ENCODE peak calls at places on chromosomes 5 and 9, in four cellular contexts. H, K, J and O are unnamed samples.

GRCh38 chr5:180636403-180637075 is 12.9 kb downstream of the FLT4 start:
- DNase-seq in H (no peak), K (no peak), J (no peak), O (no peak)

GRCh38 chr5:7518947-7519560 is 123.1 kb downstream of the ADCY2 start:
- DNase-seq in H (no peak), K (no peak), J (no peak), O (peak)

GRCh38 chr9:6565312-6565711 is 80.2 kb downstream of the GLDC start:
- DNase-seq in H (no peak), K (no peak), J (no peak), O (no peak)

GRCh38 chr5:72071906-72072305 is 35.4 kb upstream of the MAP1B start:
- DNase-seq in H (no peak), K (no peak), J (no peak), O (no peak)

GRCh38 chr5:29380029-29380428 is 1813.5 kb upstream of the CDH6 start:
- DNase-seq in H (no peak), K (no peak), J (no peak), O (no peak)

GRCh38 chr9:34197756-34198711 is 19.2 kb downstream of the UBAP1 start:
- DNase-seq in H (no peak), K (no peak), J (no peak), O (no peak)

GRCh38 chr9:71975833-71976232 is 64.4 kb downstream of the C9orf85 start:
- DNase-seq in H (no peak), K (no peak), J (no peak), O (no peak)

GRCh38 chr5:56987171-56987570 is 35.2 kb upstream of the MIER3 start:
- DNase-seq in H (no peak), K (no peak), J (no peak), O (no peak)

GRCh38 chr5:164000241-164000640 is 494.8 kb downstream of the MAT2B start:
- DNase-seq in H (no peak), K (no peak), J (no peak), O (no peak)

GRCh38 chr5:59317023-59317771 is 576.3 kb downstream of the PDE4D start:
- DNase-seq in H (no peak), K (no peak), J (no peak), O (no peak)

GRCh38 chr5:56620903-56621680 is 194.3 kb upstream of the MAP3K1 start:
- DNase-seq in H (no peak), K (no peak), J (no peak), O (no peak)

GRCh38 chr9:120890415-120891254 is 13.6 kb upstream of the PHF19 start:
- DNase-seq in H (no peak), K (no peak), J (no peak), O (no peak)

GRCh38 chr9:113355197-113355596 is 5.9 kb downstream of the BSPRY start:
- DNase-seq in H (no peak), K (no peak), J (no peak), O (no peak)

GRCh38 chr9:89878003-89878411 is 273.2 kb downstream of the GADD45G start:
- DNase-seq in H (no peak), K (no peak), J (no peak), O (peak)

GRCh38 chr5:171783051-171783450 is 2.6 kb upstream of the SMIM23 start:
- DNase-seq in H (no peak), K (no peak), J (no peak), O (no peak)

GRCh38 chr5:160438316-160439204 is 16.9 kb downstream of the PTTG1 start:
- DNase-seq in H (peak), K (peak), J (peak), O (peak)

GRCh38 chr5:5398046-5398445 is 24.4 kb upstream of the ICE1 start:
- DNase-seq in H (no peak), K (no peak), J (no peak), O (no peak)

GRCh38 chr5:65946198-65946745 is 19.9 kb downstream of the ERBIN start:
- DNase-seq in H (no peak), K (no peak), J (no peak), O (no peak)

GRCh38 chr9:97411440-97411788 is 482 bp upstream of the TDRD7 start:
- DNase-seq in H (no peak), K (no peak), J (no peak), O (no peak)

GRCh38 chr9:89993678-89994630 is 389.1 kb downstream of the GADD45G start:
- DNase-seq in H (no peak), K (no peak), J (no peak), O (no peak)

GRCh38 chr5:68533051-68533450 is 317.5 kb downstream of the PIK3R1 start:
- DNase-seq in H (no peak), K (no peak), J (no peak), O (no peak)

GRCh38 chr5:151094054-151094858 is 13.4 kb upstream of the TNIP1 start:
- DNase-seq in H (peak), K (no peak), J (peak), O (no peak)

GRCh38 chr5:150141544-150142188 is 14.0 kb downstream of the PDGFRB start:
- DNase-seq in H (no peak), K (no peak), J (no peak), O (no peak)